ENCODE peak calls at places on chromosome 10, in ten cellular contexts. One of them, this sample, is unnamed.
A peak's percentile ranks its signal among the peaks of the same experiment; 100 is the strongest.

GRCh38 chr10:50501899-50502556 is 121.7 kb downstream of the SGMS1 start:
- DNase-seq in fibroblast of mammary gland: no peak
- DNase-seq in AG09309: no peak
- DNase-seq in cardiac fibroblast: no peak
- DNase-seq in H9: no peak
- DNase-seq in fibroblast of pulmonary artery: peak; percentile 18
- DNase-seq in esophagus muscularis mucosa: no peak
- DNase-seq in activated B cell treated with CpG ODN at 0.5 μM for 24 hours: no peak
- DNase-seq in mesothelial cell of epicardium: no peak
- DNase-seq in mammary epithelial cell: peak; percentile 14
- DNase-seq in this sample: peak; percentile 25

GRCh38 chr10:5683065-5683464 is 1.6 kb upstream of the TASOR2 start:
- DNase-seq in fibroblast of mammary gland: no peak
- DNase-seq in AG09309: no peak
- DNase-seq in cardiac fibroblast: no peak
- DNase-seq in H9: no peak
- DNase-seq in fibroblast of pulmonary artery: no peak
- DNase-seq in esophagus muscularis mucosa: no peak
- DNase-seq in activated B cell treated with CpG ODN at 0.5 μM for 24 hours: no peak
- DNase-seq in mesothelial cell of epicardium: no peak
- DNase-seq in mammary epithelial cell: no peak
- DNase-seq in this sample: no peak

GRCh38 chr10:130511801-130512200 is 375.6 kb downstream of the GLRX3 start:
- DNase-seq in fibroblast of mammary gland: no peak
- DNase-seq in AG09309: no peak
- DNase-seq in cardiac fibroblast: no peak
- DNase-seq in H9: no peak
- DNase-seq in fibroblast of pulmonary artery: no peak
- DNase-seq in esophagus muscularis mucosa: no peak
- DNase-seq in activated B cell treated with CpG ODN at 0.5 μM for 24 hours: no peak
- DNase-seq in mesothelial cell of epicardium: no peak
- DNase-seq in mammary epithelial cell: no peak
- DNase-seq in this sample: no peak

GRCh38 chr10:12438914-12439692 is 89.8 kb downstream of the CAMK1D start:
- DNase-seq in fibroblast of mammary gland: no peak
- DNase-seq in AG09309: no peak
- DNase-seq in cardiac fibroblast: no peak
- DNase-seq in H9: no peak
- DNase-seq in fibroblast of pulmonary artery: no peak
- DNase-seq in esophagus muscularis mucosa: no peak
- DNase-seq in activated B cell treated with CpG ODN at 0.5 μM for 24 hours: no peak
- DNase-seq in mesothelial cell of epicardium: no peak
- DNase-seq in mammary epithelial cell: no peak
- DNase-seq in this sample: no peak

GRCh38 chr10:51369903-51370302 is 295.6 kb downstream of the PRKG1 start:
- DNase-seq in fibroblast of mammary gland: peak; percentile 85
- DNase-seq in AG09309: no peak
- DNase-seq in cardiac fibroblast: peak; percentile 78
- DNase-seq in H9: no peak
- DNase-seq in fibroblast of pulmonary artery: peak; percentile 39
- DNase-seq in esophagus muscularis mucosa: no peak
- DNase-seq in activated B cell treated with CpG ODN at 0.5 μM for 24 hours: no peak
- DNase-seq in mesothelial cell of epicardium: no peak
- DNase-seq in mammary epithelial cell: no peak
- DNase-seq in this sample: no peak

GRCh38 chr10:77231884-77232283 is 405.7 kb downstream of the KCNMA1 start:
- DNase-seq in fibroblast of mammary gland: no peak
- DNase-seq in AG09309: no peak
- DNase-seq in cardiac fibroblast: no peak
- DNase-seq in H9: no peak
- DNase-seq in fibroblast of pulmonary artery: no peak
- DNase-seq in esophagus muscularis mucosa: no peak
- DNase-seq in activated B cell treated with CpG ODN at 0.5 μM for 24 hours: no peak
- DNase-seq in mesothelial cell of epicardium: no peak
- DNase-seq in mammary epithelial cell: no peak
- DNase-seq in this sample: no peak

GRCh38 chr10:11345224-11346054 is 266.0 kb downstream of the USP6NL start:
- DNase-seq in fibroblast of mammary gland: peak; percentile 30
- DNase-seq in AG09309: no peak
- DNase-seq in cardiac fibroblast: peak; percentile 29
- DNase-seq in H9: peak; percentile 77
- DNase-seq in fibroblast of pulmonary artery: peak; percentile 35
- DNase-seq in esophagus muscularis mucosa: no peak
- DNase-seq in activated B cell treated with CpG ODN at 0.5 μM for 24 hours: no peak
- DNase-seq in mesothelial cell of epicardium: no peak
- DNase-seq in mammary epithelial cell: no peak
- DNase-seq in this sample: no peak

GRCh38 chr10:73967544-73967943 is 30.4 kb upstream of the VCL start:
- DNase-seq in fibroblast of mammary gland: no peak
- DNase-seq in AG09309: no peak
- DNase-seq in cardiac fibroblast: no peak
- DNase-seq in H9: no peak
- DNase-seq in fibroblast of pulmonary artery: no peak
- DNase-seq in esophagus muscularis mucosa: no peak
- DNase-seq in activated B cell treated with CpG ODN at 0.5 μM for 24 hours: no peak
- DNase-seq in mesothelial cell of epicardium: no peak
- DNase-seq in mammary epithelial cell: no peak
- DNase-seq in this sample: no peak

GRCh38 chr10:3935141-3935540 is 150.1 kb upstream of the KLF6 start:
- DNase-seq in fibroblast of mammary gland: peak; percentile 92
- DNase-seq in AG09309: peak; percentile 57
- DNase-seq in cardiac fibroblast: peak; percentile 89
- DNase-seq in H9: no peak
- DNase-seq in fibroblast of pulmonary artery: peak; percentile 88
- DNase-seq in esophagus muscularis mucosa: no peak
- DNase-seq in activated B cell treated with CpG ODN at 0.5 μM for 24 hours: peak; percentile 31
- DNase-seq in mesothelial cell of epicardium: no peak
- DNase-seq in mammary epithelial cell: peak; percentile 77
- DNase-seq in this sample: peak; percentile 92

GRCh38 chr10:69742928-69743602 is 58.6 kb upstream of the COL13A1 start:
- DNase-seq in fibroblast of mammary gland: peak; percentile 34
- DNase-seq in AG09309: no peak
- DNase-seq in cardiac fibroblast: peak; percentile 51
- DNase-seq in H9: peak; percentile 74
- DNase-seq in fibroblast of pulmonary artery: peak; percentile 59
- DNase-seq in esophagus muscularis mucosa: no peak
- DNase-seq in activated B cell treated with CpG ODN at 0.5 μM for 24 hours: no peak
- DNase-seq in mesothelial cell of epicardium: peak; percentile 60
- DNase-seq in mammary epithelial cell: no peak
- DNase-seq in this sample: no peak
- TF ChIP-seq CTCF in fibroblast of mammary gland: peak; percentile 61
- TF ChIP-seq CTCF in AG09309: peak; percentile 64
- TF ChIP-seq CTCF in cardiac fibroblast: peak; percentile 71
- TF ChIP-seq CTCF in H9: peak; percentile 82
- TF ChIP-seq CTCF in fibroblast of pulmonary artery: peak; percentile 71
- TF ChIP-seq CTCF in esophagus muscularis mucosa: peak; percentile 14
- TF ChIP-seq CTCF in activated B cell treated with CpG ODN at 0.5 μM for 24 hours: no peak
- TF ChIP-seq CTCF in mesothelial cell of epicardium: no peak
- TF ChIP-seq CTCF in mammary epithelial cell: peak; percentile 38
- TF ChIP-seq CTCF in this sample: no peak

DNA sequence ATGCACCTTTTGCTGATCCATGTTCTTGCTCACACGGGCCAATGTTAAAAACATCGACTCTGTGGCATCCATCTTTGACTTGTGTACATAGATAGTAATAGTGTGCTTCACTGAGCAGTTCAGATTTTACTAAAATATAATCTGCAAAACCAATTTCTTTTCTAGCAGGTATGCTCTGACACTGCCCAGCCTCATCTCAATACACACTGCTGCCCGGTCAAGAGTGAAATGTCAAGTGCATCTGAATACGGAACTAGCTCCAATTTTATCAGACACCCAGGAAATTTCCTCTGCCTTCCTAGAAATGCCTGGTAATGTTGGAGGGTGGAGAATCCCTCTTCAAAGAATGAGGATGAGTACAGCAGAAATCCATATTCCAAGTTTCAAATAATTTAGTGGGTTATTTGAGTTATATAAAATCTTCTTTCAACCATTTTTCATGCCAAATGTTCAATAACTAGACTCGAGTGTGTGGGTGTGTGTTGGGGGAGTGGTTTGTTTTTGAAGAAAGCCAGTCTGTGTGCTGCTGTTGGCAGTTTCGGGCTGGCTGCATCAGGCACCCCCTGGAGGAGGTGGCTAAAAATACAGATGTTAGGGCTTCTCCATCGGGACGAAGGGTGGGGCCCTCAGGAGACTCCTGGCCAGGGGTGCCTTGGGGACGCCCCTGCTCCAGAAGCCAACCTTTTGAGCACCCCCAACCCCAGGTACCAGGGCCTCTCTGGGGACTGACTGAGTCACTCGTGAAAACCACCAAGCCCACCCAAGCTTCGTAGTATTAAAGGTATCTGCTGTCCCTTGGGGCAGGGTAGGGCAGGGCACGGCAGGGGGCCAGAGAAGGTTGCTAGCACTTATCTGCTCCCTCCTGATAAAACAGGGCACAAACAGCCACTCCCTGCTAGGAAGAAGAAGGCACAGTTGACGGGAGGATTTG is 15.4 kb downstream of the CTBP2 start:
- DNase-seq in fibroblast of mammary gland: peak; percentile 72
- DNase-seq in AG09309: no peak
- DNase-seq in cardiac fibroblast: peak; percentile 69
- DNase-seq in H9: peak; percentile 67
- DNase-seq in fibroblast of pulmonary artery: peak; percentile 68
- DNase-seq in esophagus muscularis mucosa: no peak
- DNase-seq in activated B cell treated with CpG ODN at 0.5 μM for 24 hours: no peak
- DNase-seq in mesothelial cell of epicardium: no peak
- DNase-seq in mammary epithelial cell: peak; percentile 65
- DNase-seq in this sample: peak; percentile 52
- TF ChIP-seq CTCF in fibroblast of mammary gland: peak; percentile 60
- TF ChIP-seq CTCF in AG09309: peak; percentile 52
- TF ChIP-seq CTCF in cardiac fibroblast: peak; percentile 67
- TF ChIP-seq CTCF in H9: peak; percentile 64
- TF ChIP-seq CTCF in fibroblast of pulmonary artery: peak; percentile 58
- TF ChIP-seq CTCF in esophagus muscularis mucosa: peak; percentile 62
- TF ChIP-seq CTCF in activated B cell treated with CpG ODN at 0.5 μM for 24 hours: no peak
- TF ChIP-seq CTCF in mesothelial cell of epicardium: peak; percentile 21
- TF ChIP-seq CTCF in mammary epithelial cell: peak; percentile 70
- TF ChIP-seq CTCF in this sample: peak; percentile 27

GRCh38 chr10:26441491-26442214 is 3.5 kb downstream of the APBB1IP start:
- DNase-seq in fibroblast of mammary gland: peak; percentile 69
- DNase-seq in AG09309: peak; percentile 41
- DNase-seq in cardiac fibroblast: peak; percentile 28
- DNase-seq in H9: no peak
- DNase-seq in fibroblast of pulmonary artery: no peak
- DNase-seq in esophagus muscularis mucosa: peak; percentile 78
- DNase-seq in activated B cell treated with CpG ODN at 0.5 μM for 24 hours: no peak
- DNase-seq in mesothelial cell of epicardium: no peak
- DNase-seq in mammary epithelial cell: no peak
- DNase-seq in this sample: no peak

GRCh38 chr10:26448292-26448691 is 10.2 kb downstream of the APBB1IP start:
- DNase-seq in fibroblast of mammary gland: no peak
- DNase-seq in AG09309: no peak
- DNase-seq in cardiac fibroblast: no peak
- DNase-seq in H9: no peak
- DNase-seq in fibroblast of pulmonary artery: no peak
- DNase-seq in esophagus muscularis mucosa: no peak
- DNase-seq in activated B cell treated with CpG ODN at 0.5 μM for 24 hours: no peak
- DNase-seq in mesothelial cell of epicardium: no peak
- DNase-seq in mammary epithelial cell: no peak
- DNase-seq in this sample: no peak

GRCh38 chr10:26446258-26446657 is 8.1 kb downstream of the APBB1IP start:
- DNase-seq in fibroblast of mammary gland: no peak
- DNase-seq in AG09309: no peak
- DNase-seq in cardiac fibroblast: no peak
- DNase-seq in H9: no peak
- DNase-seq in fibroblast of pulmonary artery: no peak
- DNase-seq in esophagus muscularis mucosa: no peak
- DNase-seq in activated B cell treated with CpG ODN at 0.5 μM for 24 hours: no peak
- DNase-seq in mesothelial cell of epicardium: no peak
- DNase-seq in mammary epithelial cell: no peak
- DNase-seq in this sample: no peak

GRCh38 chr10:26448706-26449435 is 10.7 kb downstream of the APBB1IP start:
- DNase-seq in fibroblast of mammary gland: no peak
- DNase-seq in AG09309: no peak
- DNase-seq in cardiac fibroblast: no peak
- DNase-seq in H9: no peak
- DNase-seq in fibroblast of pulmonary artery: no peak
- DNase-seq in esophagus muscularis mucosa: peak; percentile 81
- DNase-seq in activated B cell treated with CpG ODN at 0.5 μM for 24 hours: peak; percentile 43
- DNase-seq in mesothelial cell of epicardium: no peak
- DNase-seq in mammary epithelial cell: no peak
- DNase-seq in this sample: peak; percentile 57

GRCh38 chr10:26445411-26446031 is 7.4 kb downstream of the APBB1IP start:
- DNase-seq in fibroblast of mammary gland: peak; percentile 66
- DNase-seq in AG09309: peak; percentile 60
- DNase-seq in cardiac fibroblast: no peak
- DNase-seq in H9: no peak
- DNase-seq in fibroblast of pulmonary artery: no peak
- DNase-seq in esophagus muscularis mucosa: peak; percentile 24
- DNase-seq in activated B cell treated with CpG ODN at 0.5 μM for 24 hours: no peak
- DNase-seq in mesothelial cell of epicardium: no peak
- DNase-seq in mammary epithelial cell: no peak
- DNase-seq in this sample: no peak
- TF ChIP-seq CTCF in fibroblast of mammary gland: peak; percentile 27
- TF ChIP-seq CTCF in AG09309: peak; percentile 46
- TF ChIP-seq CTCF in cardiac fibroblast: no peak
- TF ChIP-seq CTCF in H9: no peak
- TF ChIP-seq CTCF in fibroblast of pulmonary artery: no peak
- TF ChIP-seq CTCF in esophagus muscularis mucosa: no peak
- TF ChIP-seq CTCF in activated B cell treated with CpG ODN at 0.5 μM for 24 hours: no peak
- TF ChIP-seq CTCF in mesothelial cell of epicardium: no peak
- TF ChIP-seq CTCF in mammary epithelial cell: no peak
- TF ChIP-seq CTCF in this sample: no peak

GRCh38 chr10:69800665-69801064 is 1.0 kb upstream of the COL13A1 start:
- DNase-seq in fibroblast of mammary gland: no peak
- DNase-seq in AG09309: no peak
- DNase-seq in cardiac fibroblast: no peak
- DNase-seq in H9: no peak
- DNase-seq in fibroblast of pulmonary artery: no peak
- DNase-seq in esophagus muscularis mucosa: no peak
- DNase-seq in activated B cell treated with CpG ODN at 0.5 μM for 24 hours: no peak
- DNase-seq in mesothelial cell of epicardium: no peak
- DNase-seq in mammary epithelial cell: no peak
- DNase-seq in this sample: no peak

GRCh38 chr10:69803809-69804208 is 2.1 kb downstream of the COL13A1 start:
- DNase-seq in fibroblast of mammary gland: no peak
- DNase-seq in AG09309: no peak
- DNase-seq in cardiac fibroblast: no peak
- DNase-seq in H9: no peak
- DNase-seq in fibroblast of pulmonary artery: no peak
- DNase-seq in esophagus muscularis mucosa: no peak
- DNase-seq in activated B cell treated with CpG ODN at 0.5 μM for 24 hours: no peak
- DNase-seq in mesothelial cell of epicardium: no peak
- DNase-seq in mammary epithelial cell: no peak
- DNase-seq in this sample: no peak

GRCh38 chr10:69801434-69802315 is at the start of gene COL13A1:
- DNase-seq in fibroblast of mammary gland: peak; percentile 69
- DNase-seq in AG09309: no peak
- DNase-seq in cardiac fibroblast: peak; percentile 73
- DNase-seq in H9: peak; percentile 93
- DNase-seq in fibroblast of pulmonary artery: peak; percentile 67
- DNase-seq in esophagus muscularis mucosa: no peak
- DNase-seq in activated B cell treated with CpG ODN at 0.5 μM for 24 hours: no peak
- DNase-seq in mesothelial cell of epicardium: peak; percentile 55
- DNase-seq in mammary epithelial cell: peak; percentile 76
- DNase-seq in this sample: no peak

GRCh38 chr10:69801094-69801433 is 642 bp upstream of the COL13A1 start:
- DNase-seq in fibroblast of mammary gland: peak; percentile 34
- DNase-seq in AG09309: no peak
- DNase-seq in cardiac fibroblast: peak; percentile 60
- DNase-seq in H9: peak; percentile 92
- DNase-seq in fibroblast of pulmonary artery: peak; percentile 60
- DNase-seq in esophagus muscularis mucosa: no peak
- DNase-seq in activated B cell treated with CpG ODN at 0.5 μM for 24 hours: no peak
- DNase-seq in mesothelial cell of epicardium: peak; percentile 72
- DNase-seq in mammary epithelial cell: peak; percentile 61
- DNase-seq in this sample: peak; percentile 58

GRCh38 chr10:69802424-69803161 is 887 bp downstream of the COL13A1 start:
- DNase-seq in fibroblast of mammary gland: peak; percentile 32
- DNase-seq in AG09309: no peak
- DNase-seq in cardiac fibroblast: peak; percentile 58
- DNase-seq in H9: peak; percentile 55
- DNase-seq in fibroblast of pulmonary artery: peak; percentile 56
- DNase-seq in esophagus muscularis mucosa: no peak
- DNase-seq in activated B cell treated with CpG ODN at 0.5 μM for 24 hours: no peak
- DNase-seq in mesothelial cell of epicardium: peak; percentile 72
- DNase-seq in mammary epithelial cell: peak; percentile 53
- DNase-seq in this sample: no peak
- TF ChIP-seq CTCF in fibroblast of mammary gland: no peak
- TF ChIP-seq CTCF in AG09309: no peak
- TF ChIP-seq CTCF in cardiac fibroblast: peak; percentile 20
- TF ChIP-seq CTCF in H9: no peak
- TF ChIP-seq CTCF in fibroblast of pulmonary artery: peak; percentile 20
- TF ChIP-seq CTCF in esophagus muscularis mucosa: no peak
- TF ChIP-seq CTCF in activated B cell treated with CpG ODN at 0.5 μM for 24 hours: no peak
- TF ChIP-seq CTCF in mesothelial cell of epicardium: no peak
- TF ChIP-seq CTCF in mammary epithelial cell: no peak
- TF ChIP-seq CTCF in this sample: no peak